ENCODE peak calls at places on chromosomes 13 and 19, in nine cellular contexts. One of them, this sample, is unnamed.

GRCh38 chr13:26971990-26972888 is 199.4 kb downstream of the USP12 start:
- DNase-seq in GM12865: peak
- DNase-seq in CD4-positive, CD25-positive, alpha-beta regulatory T cell: no peak
- DNase-seq in GOT3: no peak
- DNase-seq in activated naive CD4-positive, alpha-beta T cell treated with Interleukin-2 at 50 U/mL for 16 hours: peak
- DNase-seq in Daoy: peak
- DNase-seq in CD4-positive, alpha-beta memory T cell: peak
- DNase-seq in AG04450: no peak
- DNase-seq in activated CD4-positive, alpha-beta T cell treated with anti-CD3 and anti-CD28 coated beads, Interleukin-2, amount 10 ng/mL, durations not matched to agents 7 days and 5 days: peak
- DNase-seq in this sample: no peak

GRCh38 chr13:36251528-36251927 is 37.2 kb upstream of the SOHLH2 start:
- DNase-seq in GM12865: peak
- DNase-seq in CD4-positive, CD25-positive, alpha-beta regulatory T cell: no peak
- DNase-seq in GOT3: no peak
- DNase-seq in activated naive CD4-positive, alpha-beta T cell treated with Interleukin-2 at 50 U/mL for 16 hours: no peak
- DNase-seq in Daoy: no peak
- DNase-seq in CD4-positive, alpha-beta memory T cell: no peak
- DNase-seq in AG04450: no peak
- DNase-seq in activated CD4-positive, alpha-beta T cell treated with anti-CD3 and anti-CD28 coated beads, Interleukin-2, amount 10 ng/mL, durations not matched to agents 7 days and 5 days: no peak
- DNase-seq in this sample: no peak

GRCh38 chr19:49570997-49571676 is 9.2 kb downstream of the NOSIP start:
- DNase-seq in GM12865: no peak
- DNase-seq in CD4-positive, CD25-positive, alpha-beta regulatory T cell: no peak
- DNase-seq in GOT3: no peak
- DNase-seq in activated naive CD4-positive, alpha-beta T cell treated with Interleukin-2 at 50 U/mL for 16 hours: no peak
- DNase-seq in Daoy: no peak
- DNase-seq in CD4-positive, alpha-beta memory T cell: peak
- DNase-seq in AG04450: no peak
- DNase-seq in activated CD4-positive, alpha-beta T cell treated with anti-CD3 and anti-CD28 coated beads, Interleukin-2, amount 10 ng/mL, durations not matched to agents 7 days and 5 days: peak
- DNase-seq in this sample: no peak

GRCh38 chr13:50512602-50513527 is 330.6 kb downstream of the DLEU7 start:
- DNase-seq in GM12865: peak
- DNase-seq in CD4-positive, CD25-positive, alpha-beta regulatory T cell: no peak
- DNase-seq in GOT3: no peak
- DNase-seq in activated naive CD4-positive, alpha-beta T cell treated with Interleukin-2 at 50 U/mL for 16 hours: peak
- DNase-seq in Daoy: peak
- DNase-seq in CD4-positive, alpha-beta memory T cell: peak
- DNase-seq in AG04450: no peak
- DNase-seq in activated CD4-positive, alpha-beta T cell treated with anti-CD3 and anti-CD28 coated beads, Interleukin-2, amount 10 ng/mL, durations not matched to agents 7 days and 5 days: peak
- DNase-seq in this sample: peak

GRCh38 chr13:49838989-49839388 is 46.5 kb upstream of the KPNA3 start:
- DNase-seq in GM12865: no peak
- DNase-seq in CD4-positive, CD25-positive, alpha-beta regulatory T cell: no peak
- DNase-seq in GOT3: no peak
- DNase-seq in activated naive CD4-positive, alpha-beta T cell treated with Interleukin-2 at 50 U/mL for 16 hours: no peak
- DNase-seq in Daoy: no peak
- DNase-seq in CD4-positive, alpha-beta memory T cell: no peak
- DNase-seq in AG04450: no peak
- DNase-seq in activated CD4-positive, alpha-beta T cell treated with anti-CD3 and anti-CD28 coated beads, Interleukin-2, amount 10 ng/mL, durations not matched to agents 7 days and 5 days: no peak
- DNase-seq in this sample: no peak

GRCh38 chr13:109483369-109483768 is 303.0 kb downstream of the IRS2 start:
- DNase-seq in GM12865: no peak
- DNase-seq in CD4-positive, CD25-positive, alpha-beta regulatory T cell: no peak
- DNase-seq in GOT3: no peak
- DNase-seq in activated naive CD4-positive, alpha-beta T cell treated with Interleukin-2 at 50 U/mL for 16 hours: no peak
- DNase-seq in Daoy: no peak
- DNase-seq in CD4-positive, alpha-beta memory T cell: no peak
- DNase-seq in AG04450: no peak
- DNase-seq in activated CD4-positive, alpha-beta T cell treated with anti-CD3 and anti-CD28 coated beads, Interleukin-2, amount 10 ng/mL, durations not matched to agents 7 days and 5 days: no peak
- DNase-seq in this sample: no peak

GRCh38 chr13:70849267-70849666 is 741.0 kb upstream of the KLHL1 start:
- DNase-seq in GM12865: no peak
- DNase-seq in CD4-positive, CD25-positive, alpha-beta regulatory T cell: no peak
- DNase-seq in GOT3: no peak
- DNase-seq in activated naive CD4-positive, alpha-beta T cell treated with Interleukin-2 at 50 U/mL for 16 hours: no peak
- DNase-seq in Daoy: no peak
- DNase-seq in CD4-positive, alpha-beta memory T cell: no peak
- DNase-seq in AG04450: no peak
- DNase-seq in activated CD4-positive, alpha-beta T cell treated with anti-CD3 and anti-CD28 coated beads, Interleukin-2, amount 10 ng/mL, durations not matched to agents 7 days and 5 days: no peak
- DNase-seq in this sample: no peak

GRCh38 chr19:55632463-55632834 is 8.1 kb upstream of the ZNF784 start:
- DNase-seq in GM12865: peak
- DNase-seq in CD4-positive, CD25-positive, alpha-beta regulatory T cell: peak
- DNase-seq in GOT3: peak
- DNase-seq in activated naive CD4-positive, alpha-beta T cell treated with Interleukin-2 at 50 U/mL for 16 hours: peak
- DNase-seq in Daoy: peak
- DNase-seq in CD4-positive, alpha-beta memory T cell: peak
- DNase-seq in AG04450: peak
- DNase-seq in activated CD4-positive, alpha-beta T cell treated with anti-CD3 and anti-CD28 coated beads, Interleukin-2, amount 10 ng/mL, durations not matched to agents 7 days and 5 days: peak
- DNase-seq in this sample: peak

GRCh38 chr13:103517066-103517767 is 451.0 kb upstream of the SLC10A2 start:
- DNase-seq in GM12865: no peak
- DNase-seq in CD4-positive, CD25-positive, alpha-beta regulatory T cell: no peak
- DNase-seq in GOT3: no peak
- DNase-seq in activated naive CD4-positive, alpha-beta T cell treated with Interleukin-2 at 50 U/mL for 16 hours: no peak
- DNase-seq in Daoy: no peak
- DNase-seq in CD4-positive, alpha-beta memory T cell: no peak
- DNase-seq in AG04450: no peak
- DNase-seq in activated CD4-positive, alpha-beta T cell treated with anti-CD3 and anti-CD28 coated beads, Interleukin-2, amount 10 ng/mL, durations not matched to agents 7 days and 5 days: no peak
- DNase-seq in this sample: no peak

GRCh38 chr13:97254809-97255208 is 32.7 kb downstream of the MBNL2 start:
- DNase-seq in GM12865: no peak
- DNase-seq in CD4-positive, CD25-positive, alpha-beta regulatory T cell: no peak
- DNase-seq in GOT3: no peak
- DNase-seq in activated naive CD4-positive, alpha-beta T cell treated with Interleukin-2 at 50 U/mL for 16 hours: no peak
- DNase-seq in Daoy: peak
- DNase-seq in CD4-positive, alpha-beta memory T cell: no peak
- DNase-seq in AG04450: no peak
- DNase-seq in activated CD4-positive, alpha-beta T cell treated with anti-CD3 and anti-CD28 coated beads, Interleukin-2, amount 10 ng/mL, durations not matched to agents 7 days and 5 days: no peak
- DNase-seq in this sample: no peak

GRCh38 chr13:74710006-74710405 is 575.8 kb upstream of the KLF12 start:
- DNase-seq in GM12865: no peak
- DNase-seq in CD4-positive, CD25-positive, alpha-beta regulatory T cell: no peak
- DNase-seq in GOT3: no peak
- DNase-seq in activated naive CD4-positive, alpha-beta T cell treated with Interleukin-2 at 50 U/mL for 16 hours: no peak
- DNase-seq in Daoy: no peak
- DNase-seq in CD4-positive, alpha-beta memory T cell: no peak
- DNase-seq in AG04450: no peak
- DNase-seq in activated CD4-positive, alpha-beta T cell treated with anti-CD3 and anti-CD28 coated beads, Interleukin-2, amount 10 ng/mL, durations not matched to agents 7 days and 5 days: no peak
- DNase-seq in this sample: no peak

GRCh38 chr13:112723771-112724170 is 33.9 kb downstream of the ATP11A start:
- DNase-seq in GM12865: no peak
- DNase-seq in CD4-positive, CD25-positive, alpha-beta regulatory T cell: no peak
- DNase-seq in GOT3: no peak
- DNase-seq in activated naive CD4-positive, alpha-beta T cell treated with Interleukin-2 at 50 U/mL for 16 hours: no peak
- DNase-seq in Daoy: no peak
- DNase-seq in CD4-positive, alpha-beta memory T cell: no peak
- DNase-seq in AG04450: no peak
- DNase-seq in activated CD4-positive, alpha-beta T cell treated with anti-CD3 and anti-CD28 coated beads, Interleukin-2, amount 10 ng/mL, durations not matched to agents 7 days and 5 days: no peak
- DNase-seq in this sample: no peak

GRCh38 chr19:51530616-51531015 is 854 bp downstream of the SIGLEC6 start:
- DNase-seq in GM12865: no peak
- DNase-seq in CD4-positive, CD25-positive, alpha-beta regulatory T cell: no peak
- DNase-seq in GOT3: no peak
- DNase-seq in activated naive CD4-positive, alpha-beta T cell treated with Interleukin-2 at 50 U/mL for 16 hours: no peak
- DNase-seq in Daoy: no peak
- DNase-seq in CD4-positive, alpha-beta memory T cell: no peak
- DNase-seq in AG04450: no peak
- DNase-seq in activated CD4-positive, alpha-beta T cell treated with anti-CD3 and anti-CD28 coated beads, Interleukin-2, amount 10 ng/mL, durations not matched to agents 7 days and 5 days: no peak
- DNase-seq in this sample: no peak

GRCh38 chr19:11737964-11738745 is 591 bp downstream of the ZNF823 start:
- DNase-seq in GM12865: peak
- DNase-seq in CD4-positive, CD25-positive, alpha-beta regulatory T cell: peak
- DNase-seq in GOT3: no peak
- DNase-seq in activated naive CD4-positive, alpha-beta T cell treated with Interleukin-2 at 50 U/mL for 16 hours: peak
- DNase-seq in Daoy: peak
- DNase-seq in CD4-positive, alpha-beta memory T cell: peak
- DNase-seq in AG04450: no peak
- DNase-seq in activated CD4-positive, alpha-beta T cell treated with anti-CD3 and anti-CD28 coated beads, Interleukin-2, amount 10 ng/mL, durations not matched to agents 7 days and 5 days: peak
- DNase-seq in this sample: peak

GRCh38 chr19:46600393-46601317 is 475 bp upstream of the CALM3 start:
- DNase-seq in GM12865: peak
- DNase-seq in CD4-positive, CD25-positive, alpha-beta regulatory T cell: peak
- DNase-seq in GOT3: peak
- DNase-seq in activated naive CD4-positive, alpha-beta T cell treated with Interleukin-2 at 50 U/mL for 16 hours: peak
- DNase-seq in Daoy: peak
- DNase-seq in CD4-positive, alpha-beta memory T cell: peak
- DNase-seq in AG04450: peak
- DNase-seq in activated CD4-positive, alpha-beta T cell treated with anti-CD3 and anti-CD28 coated beads, Interleukin-2, amount 10 ng/mL, durations not matched to agents 7 days and 5 days: peak
- DNase-seq in this sample: peak

GRCh38 chr19:13118424-13119193 is 545 bp downstream of the NACC1 start:
- DNase-seq in GM12865: peak
- DNase-seq in CD4-positive, CD25-positive, alpha-beta regulatory T cell: peak
- DNase-seq in GOT3: no peak
- DNase-seq in activated naive CD4-positive, alpha-beta T cell treated with Interleukin-2 at 50 U/mL for 16 hours: peak
- DNase-seq in Daoy: peak
- DNase-seq in CD4-positive, alpha-beta memory T cell: no peak
- DNase-seq in AG04450: no peak
- DNase-seq in activated CD4-positive, alpha-beta T cell treated with anti-CD3 and anti-CD28 coated beads, Interleukin-2, amount 10 ng/mL, durations not matched to agents 7 days and 5 days: peak
- DNase-seq in this sample: no peak

GRCh38 chr13:92137519-92137918 is 739.1 kb downstream of the GPC5 start:
- DNase-seq in GM12865: no peak
- DNase-seq in CD4-positive, CD25-positive, alpha-beta regulatory T cell: no peak
- DNase-seq in GOT3: no peak
- DNase-seq in activated naive CD4-positive, alpha-beta T cell treated with Interleukin-2 at 50 U/mL for 16 hours: no peak
- DNase-seq in Daoy: no peak
- DNase-seq in CD4-positive, alpha-beta memory T cell: no peak
- DNase-seq in AG04450: no peak
- DNase-seq in activated CD4-positive, alpha-beta T cell treated with anti-CD3 and anti-CD28 coated beads, Interleukin-2, amount 10 ng/mL, durations not matched to agents 7 days and 5 days: no peak
- DNase-seq in this sample: no peak

GRCh38 chr19:4503224-4504170 is 14.8 kb downstream of the PLIN4 start:
- DNase-seq in GM12865: no peak
- DNase-seq in CD4-positive, CD25-positive, alpha-beta regulatory T cell: no peak
- DNase-seq in GOT3: no peak
- DNase-seq in activated naive CD4-positive, alpha-beta T cell treated with Interleukin-2 at 50 U/mL for 16 hours: no peak
- DNase-seq in Daoy: no peak
- DNase-seq in CD4-positive, alpha-beta memory T cell: no peak
- DNase-seq in AG04450: no peak
- DNase-seq in activated CD4-positive, alpha-beta T cell treated with anti-CD3 and anti-CD28 coated beads, Interleukin-2, amount 10 ng/mL, durations not matched to agents 7 days and 5 days: no peak
- DNase-seq in this sample: no peak

GRCh38 chr13:109211616-109212015 is 574.8 kb downstream of the IRS2 start:
- DNase-seq in GM12865: no peak
- DNase-seq in CD4-positive, CD25-positive, alpha-beta regulatory T cell: no peak
- DNase-seq in GOT3: no peak
- DNase-seq in activated naive CD4-positive, alpha-beta T cell treated with Interleukin-2 at 50 U/mL for 16 hours: no peak
- DNase-seq in Daoy: peak
- DNase-seq in CD4-positive, alpha-beta memory T cell: no peak
- DNase-seq in AG04450: no peak
- DNase-seq in activated CD4-positive, alpha-beta T cell treated with anti-CD3 and anti-CD28 coated beads, Interleukin-2, amount 10 ng/mL, durations not matched to agents 7 days and 5 days: no peak
- DNase-seq in this sample: no peak

GRCh38 chr19:51123381-51124186 is 1.1 kb upstream of the SIGLEC9 start:
- DNase-seq in GM12865: no peak
- DNase-seq in CD4-positive, CD25-positive, alpha-beta regulatory T cell: no peak
- DNase-seq in GOT3: no peak
- DNase-seq in activated naive CD4-positive, alpha-beta T cell treated with Interleukin-2 at 50 U/mL for 16 hours: peak
- DNase-seq in Daoy: no peak
- DNase-seq in CD4-positive, alpha-beta memory T cell: peak
- DNase-seq in AG04450: no peak
- DNase-seq in activated CD4-positive, alpha-beta T cell treated with anti-CD3 and anti-CD28 coated beads, Interleukin-2, amount 10 ng/mL, durations not matched to agents 7 days and 5 days: peak
- DNase-seq in this sample: no peak

GRCh38 chr19:35404879-35405622 is 34.2 kb downstream of the GPR42 start:
- DNase-seq in GM12865: peak
- DNase-seq in CD4-positive, CD25-positive, alpha-beta regulatory T cell: no peak
- DNase-seq in GOT3: peak
- DNase-seq in activated naive CD4-positive, alpha-beta T cell treated with Interleukin-2 at 50 U/mL for 16 hours: peak
- DNase-seq in Daoy: peak
- DNase-seq in CD4-positive, alpha-beta memory T cell: no peak
- DNase-seq in AG04450: peak
- DNase-seq in activated CD4-positive, alpha-beta T cell treated with anti-CD3 and anti-CD28 coated beads, Interleukin-2, amount 10 ng/mL, durations not matched to agents 7 days and 5 days: no peak
- DNase-seq in this sample: no peak

GRCh38 chr13:113947321-113948033 is 26.4 kb downstream of the C13orf46 start:
- DNase-seq in GM12865: no peak
- DNase-seq in CD4-positive, CD25-positive, alpha-beta regulatory T cell: no peak
- DNase-seq in GOT3: no peak
- DNase-seq in activated naive CD4-positive, alpha-beta T cell treated with Interleukin-2 at 50 U/mL for 16 hours: no peak
- DNase-seq in Daoy: peak
- DNase-seq in CD4-positive, alpha-beta memory T cell: no peak
- DNase-seq in AG04450: no peak
- DNase-seq in activated CD4-positive, alpha-beta T cell treated with anti-CD3 and anti-CD28 coated beads, Interleukin-2, amount 10 ng/mL, durations not matched to agents 7 days and 5 days: no peak
- DNase-seq in this sample: peak

This sample was measured in ovary.